ENCODE peak calls at places on chromosome 4, in nine cellular contexts. S, G, K, H, I, Q, L, V and J are unnamed samples.

GRCh38 chr4:103934178-103934789 is 214.5 kb upstream of the TACR3 start:
- DNase-seq in H (no peak), Q (no peak), S (no peak), V (no peak), I (no peak), G (no peak), K (no peak), L (no peak), J (no peak)

GRCh38 chr4:76240236-76240635 is 11.3 kb upstream of the FAM47E start:
- DNase-seq in L (no peak), H (no peak), G (no peak), S (no peak), I (no peak), V (no peak), Q (no peak), K (no peak), J (no peak)

GRCh38 chr4:177509346-177509745 is 67.1 kb upstream of the AGA start:
- DNase-seq in H (no peak), S (no peak), V (no peak), G (no peak), K (no peak), Q (no peak), I (no peak), L (no peak), J (no peak)

GRCh38 chr4:143341186-143341755 is 4.6 kb downstream of the GAB1 start:
- DNase-seq in V (no peak), Q (no peak), H (no peak), I (no peak), L (no peak), G (no peak), S (no peak), K (no peak), J (no peak)

GRCh38 chr4:156052116-156052515 is 98.5 kb upstream of the CTSO start:
- DNase-seq in V (no peak), H (no peak), S (no peak), I (no peak), L (no peak), Q (no peak), G (no peak), K (no peak), J (no peak)

GRCh38 chr4:28921886-28922285 is 1798.3 kb upstream of the PCDH7 start:
- DNase-seq in I (no peak), H (no peak), L (no peak), Q (no peak), G (no peak), V (no peak), S (no peak), K (no peak), J (no peak)

GRCh38 chr4:25313194-25313895 is 771 bp downstream of the ZCCHC4 start:
- DNase-seq in I (no peak), H (no peak), L (no peak), K (no peak), G (peak), Q (no peak), V (no peak), S (no peak), J (no peak)

GRCh38 chr4:154622598-154622997 is 10.1 kb upstream of the FGG start:
- DNase-seq in H (no peak), S (no peak), G (no peak), Q (peak), L (no peak), K (no peak), V (no peak), I (no peak), J (no peak)

GRCh38 chr4:33090910-33091309 is 2370.7 kb downstream of the PCDH7 start:
- DNase-seq in G (no peak), H (no peak), I (no peak), V (no peak), S (no peak), Q (no peak), L (no peak), K (no peak), J (no peak)

GRCh38 chr4:130432289-130432688 is 1336.3 kb downstream of the C4orf33 start:
- DNase-seq in S (no peak), G (no peak), Q (no peak), V (no peak), K (no peak), L (no peak), I (no peak), H (no peak), J (no peak)

GRCh38 chr4:186105721-186106335 is 1.3 kb downstream of the FAM149A start:
- DNase-seq in I (no peak), H (no peak), L (no peak), G (no peak), K (no peak), Q (no peak), V (no peak), S (no peak), J (no peak)

GRCh38 chr4:184328022-184328736 is 110.5 kb upstream of the ENPP6 start:
- DNase-seq in S (no peak), Q (no peak), V (no peak), K (peak), G (peak), H (no peak), I (no peak), L (no peak), J (no peak)

GRCh38 chr4:152784490-152785195 is 4.9 kb downstream of the ARFIP1 start:
- DNase-seq in I (no peak), L (no peak), H (no peak), S (no peak), K (no peak), Q (peak), V (no peak), G (peak), J (no peak)

GRCh38 chr4:65918217-65918616 is 247.9 kb upstream of the EPHA5 start:
- DNase-seq in G (no peak), K (no peak), H (no peak), Q (no peak), L (no peak), V (no peak), S (no peak), I (no peak), J (no peak)

GRCh38 chr4:186058253-186058979 is 10.5 kb upstream of the TLR3 start:
- DNase-seq in H (no peak), K (no peak), G (no peak), Q (no peak), V (no peak), L (no peak), I (no peak), S (no peak), J (no peak)

GRCh38 chr4:6658635-6659075 is 18.2 kb downstream of the MRFAP1 start:
- DNase-seq in G (peak), H (no peak), K (peak), L (peak), Q (no peak), V (no peak), S (no peak), I (peak), J (no peak)

GRCh38 chr4:94766856-94767255 is 9.1 kb downstream of the BMPR1B start:
- DNase-seq in V (no peak), H (no peak), G (no peak), Q (no peak), L (no peak), S (no peak), I (no peak), K (no peak), J (no peak)

GRCh38 chr4:121070696-121071639 is 1.4 kb downstream of the NDNF start:
- DNase-seq in Q (peak), L (peak), H (peak), G (peak), V (no peak), K (no peak), S (peak), I (peak), J (no peak)

GRCh38 chr4:25818293-25819240 is 44.2 kb downstream of the SEL1L3 start:
- DNase-seq in H (no peak), L (no peak), Q (no peak), I (no peak), G (no peak), V (no peak), S (no peak), K (no peak), J (no peak)

GRCh38 chr4:118974758-118975157 is 86.1 kb downstream of the SYNPO2 start:
- DNase-seq in K (no peak), L (no peak), H (no peak), S (no peak), V (no peak), I (no peak), Q (no peak), G (no peak), J (no peak)
- H3K4me3 ChIP-seq in K (no peak), L (no peak), H (no peak), S (no peak), V (no peak), I (no peak), Q (no peak), G (no peak), J (no peak)

GRCh38 chr4:99408346-99408745 is 26.8 kb downstream of the ADH7 start:
- DNase-seq in H (no peak), K (no peak), G (no peak), S (no peak), Q (no peak), L (no peak), I (no peak), V (no peak), J (no peak)
- H3K27ac ChIP-seq in H (no peak), K (no peak), G (no peak), S (no peak), Q (no peak), L (no peak), I (no peak), V (peak), J (no peak)

GRCh38 chr4:145938618-145939177 is at the start of gene ZNF827:
- DNase-seq in I (peak), K (peak), H (peak), Q (no peak), G (peak), V (peak), S (peak), L (peak), J (no peak)
- H3K4me3 ChIP-seq in I (peak), K (peak), H (peak), Q (peak), G (peak), V (peak), S (peak), L (peak), J (peak)

DNA sequence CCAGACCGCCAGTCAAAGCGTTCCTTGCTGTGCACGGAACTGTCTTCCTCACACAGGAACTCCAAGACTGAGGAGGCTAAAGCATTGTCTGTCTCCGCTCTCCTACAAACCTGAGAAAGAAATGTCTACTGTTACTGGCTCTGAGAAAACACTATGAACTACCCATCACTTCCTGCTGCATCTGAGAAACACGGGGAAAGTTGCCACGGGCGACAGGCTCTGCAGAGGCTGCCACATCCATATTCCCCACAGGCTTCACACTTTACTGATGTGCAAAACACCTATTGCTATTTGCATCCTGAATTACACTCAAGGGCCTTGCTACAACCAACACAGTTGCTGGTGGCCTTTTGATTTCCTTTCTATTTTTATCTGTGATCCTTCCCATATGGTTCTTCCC is 59.0 kb downstream of the AFAP1 start:
- DNase-seq in Q (no peak), S (no peak), L (no peak), G (peak), K (no peak), I (no peak), V (no peak), H (no peak), J (no peak)
- H3K27ac ChIP-seq in Q (peak), S (no peak), L (no peak), G (no peak), K (no peak), I (no peak), V (peak), H (no peak), J (peak)

GRCh38 chr4:172995704-172996103 is 172.9 kb upstream of the GALNT7 start:
- DNase-seq in G (no peak), S (no peak), V (no peak), L (no peak), Q (no peak), I (no peak), H (no peak), K (no peak), J (no peak)

GRCh38 chr4:172996571-172997216 is 171.9 kb upstream of the GALNT7 start:
- DNase-seq in G (no peak), L (no peak), H (no peak), V (no peak), K (no peak), S (no peak), Q (no peak), I (no peak), J (no peak)

GRCh38 chr4:172989984-172990711 is 178.5 kb upstream of the GALNT7 start:
- DNase-seq in G (no peak), L (no peak), Q (no peak), H (no peak), S (no peak), K (no peak), I (no peak), V (no peak), J (no peak)

GRCh38 chr4:172995161-172995560 is 173.4 kb upstream of the GALNT7 start:
- DNase-seq in K (no peak), S (no peak), G (no peak), I (no peak), L (no peak), Q (no peak), V (no peak), H (no peak), J (no peak)

DNA sequence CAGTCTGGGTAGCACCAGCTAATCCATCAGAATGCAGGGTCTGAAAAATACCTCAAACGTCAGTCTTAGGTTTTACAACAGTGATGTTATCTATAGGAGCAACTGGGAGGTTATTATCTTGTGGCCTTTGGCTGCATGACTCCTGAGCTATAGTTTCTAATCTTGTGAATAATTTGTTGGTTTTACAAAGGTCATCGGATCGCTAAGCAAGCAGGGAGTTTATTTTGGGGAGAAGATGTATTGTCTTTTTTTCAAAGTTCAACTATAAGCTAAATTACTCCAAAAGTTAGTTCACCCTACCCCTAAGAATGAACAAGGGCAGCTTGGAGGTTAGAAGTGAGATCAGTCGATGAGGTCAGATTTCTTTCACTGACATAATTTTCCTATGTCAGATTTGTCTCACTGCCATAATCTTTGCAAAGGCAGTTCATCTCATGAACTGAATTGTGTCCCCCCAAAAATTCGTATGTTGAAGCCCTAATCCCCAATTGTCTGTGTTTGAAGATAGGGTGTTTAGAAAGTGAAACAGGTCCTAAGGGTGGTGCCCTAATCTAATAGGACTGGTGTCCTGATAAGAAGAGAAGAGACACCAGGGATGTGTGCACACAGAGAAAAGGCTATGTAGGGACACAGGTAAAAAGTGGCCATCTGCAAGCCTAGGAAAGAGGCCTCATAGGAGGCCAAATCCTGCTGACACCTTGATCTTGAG is 175.8 kb upstream of the GALNT7 start:
- DNase-seq in Q (no peak), V (no peak), G (no peak), H (no peak), L (no peak), I (no peak), S (no peak), K (no peak), J (no peak)
- H3K4me3 ChIP-seq in Q (no peak), V (no peak), G (no peak), H (no peak), L (no peak), I (no peak), S (no peak), K (no peak), J (no peak)

GRCh38 chr4:107937040-107937439 is 5.7 kb downstream of the CYP2U1 start:
- DNase-seq in H (no peak), S (no peak), G (no peak), Q (no peak), L (no peak), I (no peak), V (no peak), K (no peak), J (no peak)

GRCh38 chr4:107930821-107931774 is at the start of gene CYP2U1:
- DNase-seq in Q (peak), K (peak), G (peak), V (peak), I (peak), H (peak), L (peak), S (peak), J (peak)

GRCh38 chr4:107935246-107935645 is 3.9 kb downstream of the CYP2U1 start:
- DNase-seq in Q (no peak), V (no peak), G (no peak), I (no peak), K (no peak), L (no peak), H (no peak), S (no peak), J (no peak)

DNA sequence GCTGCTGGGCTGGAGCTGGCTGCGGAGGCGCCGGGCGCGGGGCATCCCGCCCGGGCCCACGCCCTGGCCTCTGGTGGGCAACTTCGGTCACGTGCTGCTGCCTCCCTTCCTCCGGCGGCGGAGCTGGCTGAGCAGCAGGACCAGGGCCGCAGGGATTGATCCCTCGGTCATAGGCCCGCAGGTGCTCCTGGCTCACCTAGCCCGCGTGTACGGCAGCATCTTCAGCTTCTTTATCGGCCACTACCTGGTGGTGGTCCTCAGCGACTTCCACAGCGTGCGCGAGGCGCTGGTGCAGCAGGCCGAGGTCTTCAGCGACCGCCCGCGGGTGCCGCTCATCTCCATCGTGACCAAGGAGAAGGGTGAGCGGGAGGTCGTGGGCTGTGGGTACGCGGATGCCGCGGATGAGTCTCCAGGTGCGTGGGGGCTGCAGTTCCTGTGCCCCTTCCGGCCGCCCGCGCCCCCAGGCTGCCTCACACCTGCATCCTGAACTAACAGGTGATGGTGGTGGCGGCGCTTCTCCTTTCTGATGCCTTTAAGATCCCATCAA is 499 bp downstream of the CYP2U1 start:
- DNase-seq in L (peak), H (peak), K (no peak), G (no peak), S (no peak), I (no peak), V (no peak), Q (no peak), J (no peak)
- H3K27ac ChIP-seq in L (peak), H (peak), K (peak), G (no peak), S (peak), I (peak), V (peak), Q (peak), J (no peak)